ENCODE peak calls at places on chromosomes 11 and 22, in five cellular contexts. One of them, this sample, is unnamed.

GRCh38 chr11:95429376-95429907 is 198.4 kb upstream of the SESN3 start:
- DNase-seq in heart left ventricle: no peak
- DNase-seq in substantia nigra: no peak
- DNase-seq in uterus: no peak
- DNase-seq in CD8-positive, alpha-beta memory T cell: no peak
- DNase-seq in this sample: no peak

GRCh38 chr22:37198290-37199102 is 10.4 kb upstream of the C1QTNF6 start:
- DNase-seq in heart left ventricle: peak; percentile 85
- DNase-seq in substantia nigra: peak; percentile 50
- DNase-seq in uterus: peak; percentile 84
- DNase-seq in CD8-positive, alpha-beta memory T cell: peak; percentile 85
- DNase-seq in this sample: peak; percentile 93

GRCh38 chr22:23243006-23243573 is 62.8 kb downstream of the BCR start:
- DNase-seq in heart left ventricle: no peak
- DNase-seq in substantia nigra: no peak
- DNase-seq in uterus: no peak
- DNase-seq in CD8-positive, alpha-beta memory T cell: peak; percentile 48
- DNase-seq in this sample: peak; percentile 63

GRCh38 chr11:69101100-69101791 is 52.5 kb downstream of the TPCN2 start:
- DNase-seq in heart left ventricle: peak; percentile 64
- DNase-seq in substantia nigra: peak; percentile 37
- DNase-seq in uterus: peak; percentile 58
- DNase-seq in CD8-positive, alpha-beta memory T cell: peak; percentile 55
- DNase-seq in this sample: peak; percentile 81

GRCh38 chr22:33515733-33516297 is 404.5 kb downstream of the LARGE1 start:
- DNase-seq in heart left ventricle: no peak
- DNase-seq in substantia nigra: no peak
- DNase-seq in uterus: no peak
- DNase-seq in CD8-positive, alpha-beta memory T cell: no peak
- DNase-seq in this sample: no peak

GRCh38 chr22:46027219-46028068 is 50.5 kb upstream of the WNT7B start:
- DNase-seq in heart left ventricle: peak; percentile 75
- DNase-seq in substantia nigra: peak; percentile 79
- DNase-seq in uterus: peak; percentile 56
- DNase-seq in CD8-positive, alpha-beta memory T cell: no peak
- DNase-seq in this sample: peak; percentile 29

GRCh38 chr11:48087974-48088681 is 107.8 kb downstream of the PTPRJ start:
- DNase-seq in heart left ventricle: no peak
- DNase-seq in substantia nigra: no peak
- DNase-seq in uterus: no peak
- DNase-seq in CD8-positive, alpha-beta memory T cell: no peak
- DNase-seq in this sample: no peak

GRCh38 chr22:47592791-47593190 is 830.3 kb downstream of the TBC1D22A start:
- DNase-seq in heart left ventricle: no peak
- DNase-seq in substantia nigra: no peak
- DNase-seq in uterus: no peak
- DNase-seq in CD8-positive, alpha-beta memory T cell: no peak
- DNase-seq in this sample: no peak

GRCh38 chr11:1519028-1519736 is 32.6 kb upstream of the MOB2 start:
- DNase-seq in heart left ventricle: no peak
- DNase-seq in substantia nigra: no peak
- DNase-seq in uterus: no peak
- DNase-seq in CD8-positive, alpha-beta memory T cell: no peak
- DNase-seq in this sample: no peak

GRCh38 chr11:96090711-96091110 is 166.8 kb upstream of the MTMR2 start:
- DNase-seq in heart left ventricle: no peak
- DNase-seq in substantia nigra: no peak
- DNase-seq in uterus: no peak
- DNase-seq in CD8-positive, alpha-beta memory T cell: no peak
- DNase-seq in this sample: no peak

GRCh38 chr22:33035276-33035863 is 22.8 kb downstream of the SYN3 start:
- DNase-seq in heart left ventricle: no peak
- DNase-seq in substantia nigra: no peak
- DNase-seq in uterus: no peak
- DNase-seq in CD8-positive, alpha-beta memory T cell: no peak
- DNase-seq in this sample: no peak

GRCh38 chr22:19110064-19110458 is 12.2 kb downstream of the DGCR2 start:
- DNase-seq in heart left ventricle: no peak
- DNase-seq in substantia nigra: no peak
- DNase-seq in uterus: no peak
- DNase-seq in CD8-positive, alpha-beta memory T cell: no peak
- DNase-seq in this sample: no peak

This sample was measured in CD4-positive, alpha-beta T cell.